ENCODE peak calls at places on chromosomes 4 and X, in six cellular contexts. One of them, this sample, is unnamed.

GRCh38 chrX:111353810-111354209 is 58.2 kb downstream of the DCX start:
- DNase-seq in HFF-Myc: no peak
- DNase-seq in left lung: no peak
- DNase-seq in astrocyte: peak; percentile 74
- DNase-seq in H9: no peak
- DNase-seq in neural crest cell: no peak
- DNase-seq in this sample: no peak

GRCh38 chr4:87375719-87376291 is 15.2 kb downstream of the HSD17B11 start:
- DNase-seq in neural crest cell: no peak
- DNase-seq in left lung: no peak
- DNase-seq in H9: no peak
- DNase-seq in HFF-Myc: peak; percentile 54
- DNase-seq in astrocyte: peak; percentile 71
- DNase-seq in this sample: no peak

GRCh38 chr4:172962564-172963353 is 205.9 kb upstream of the GALNT7 start:
- DNase-seq in HFF-Myc: peak; percentile 85
- DNase-seq in neural crest cell: no peak
- DNase-seq in left lung: peak; percentile 46
- DNase-seq in astrocyte: peak; percentile 96
- DNase-seq in H9: no peak
- DNase-seq in this sample: no peak

GRCh38 chr4:76011700-76012387 is 4.5 kb upstream of the CXCL9 start:
- DNase-seq in HFF-Myc: peak; percentile 59
- DNase-seq in H9: peak; percentile 44
- DNase-seq in neural crest cell: no peak
- DNase-seq in astrocyte: peak; percentile 46
- DNase-seq in left lung: no peak
- DNase-seq in this sample: no peak

GRCh38 chr4:15654556-15655222 is 468 bp downstream of the FBXL5 start:
- DNase-seq in left lung: peak; percentile 74
- DNase-seq in astrocyte: peak; percentile 22
- DNase-seq in neural crest cell: peak; percentile 40
- DNase-seq in HFF-Myc: no peak
- DNase-seq in H9: peak; percentile 51
- DNase-seq in this sample: peak; percentile 49

GRCh38 chr4:177557416-177557815 is 115.2 kb upstream of the AGA start:
- DNase-seq in HFF-Myc: no peak
- DNase-seq in astrocyte: no peak
- DNase-seq in left lung: no peak
- DNase-seq in neural crest cell: no peak
- DNase-seq in H9: no peak
- DNase-seq in this sample: no peak

GRCh38 chr4:1604706-1605205 is 79.4 kb downstream of the FAM53A start:
- DNase-seq in left lung: no peak
- DNase-seq in H9: no peak
- DNase-seq in neural crest cell: no peak
- DNase-seq in HFF-Myc: no peak
- DNase-seq in astrocyte: no peak
- DNase-seq in this sample: no peak

GRCh38 chr4:175373031-175373430 is 439.0 kb downstream of the GPM6A start:
- DNase-seq in H9: no peak
- DNase-seq in astrocyte: peak; percentile 2
- DNase-seq in left lung: no peak
- DNase-seq in neural crest cell: no peak
- DNase-seq in HFF-Myc: no peak
- DNase-seq in this sample: no peak

GRCh38 chrX:103789004-103789403 is 12.4 kb downstream of the PLP1 start:
- DNase-seq in astrocyte: no peak
- DNase-seq in HFF-Myc: no peak
- DNase-seq in left lung: no peak
- DNase-seq in neural crest cell: no peak
- DNase-seq in H9: no peak
- DNase-seq in this sample: no peak

GRCh38 chr4:3340703-3341088 is 47.9 kb downstream of the RGS12 start:
- DNase-seq in neural crest cell: no peak
- DNase-seq in astrocyte: no peak
- DNase-seq in HFF-Myc: no peak
- DNase-seq in H9: no peak
- DNase-seq in left lung: peak; percentile 86
- DNase-seq in this sample: no peak

GRCh38 chr4:88178633-88179231 is 20.3 kb upstream of the ABCG2 start:
- DNase-seq in astrocyte: no peak
- DNase-seq in H9: no peak
- DNase-seq in neural crest cell: no peak
- DNase-seq in HFF-Myc: no peak
- DNase-seq in left lung: no peak
- DNase-seq in this sample: no peak

GRCh38 chrX:54248309-54248708 is 65.3 kb upstream of the FAM120C start:
- DNase-seq in astrocyte: peak; percentile 34
- DNase-seq in left lung: no peak
- DNase-seq in H9: no peak
- DNase-seq in neural crest cell: no peak
- DNase-seq in HFF-Myc: no peak
- DNase-seq in this sample: no peak

GRCh38 chr4:78058591-78059523 is 1.7 kb downstream of the FRAS1 start:
- DNase-seq in left lung: peak; percentile 55
- DNase-seq in astrocyte: peak; percentile 15
- DNase-seq in neural crest cell: peak; percentile 44
- DNase-seq in H9: peak; percentile 72
- DNase-seq in HFF-Myc: peak; percentile 12
- DNase-seq in this sample: peak; percentile 66

GRCh38 chrX:39599339-39599738 is 498.4 kb downstream of the BCOR start:
- DNase-seq in H9: no peak
- DNase-seq in left lung: no peak
- DNase-seq in HFF-Myc: no peak
- DNase-seq in astrocyte: no peak
- DNase-seq in neural crest cell: no peak
- DNase-seq in this sample: no peak

GRCh38 chrX:46757593-46757992 is 1.3 kb downstream of the SLC9A7 start:
- DNase-seq in HFF-Myc: no peak
- DNase-seq in H9: no peak
- DNase-seq in neural crest cell: no peak
- DNase-seq in left lung: no peak
- DNase-seq in astrocyte: no peak
- DNase-seq in this sample: no peak

GRCh38 chrX:11663875-11664210 is 1.9 kb downstream of the ARHGAP6 start:
- DNase-seq in left lung: no peak
- DNase-seq in astrocyte: no peak
- DNase-seq in neural crest cell: no peak
- DNase-seq in H9: no peak
- DNase-seq in HFF-Myc: no peak
- DNase-seq in this sample: no peak

GRCh38 chr4:27357283-27357682 is 496.6 kb downstream of the STIM2 start:
- DNase-seq in neural crest cell: no peak
- DNase-seq in H9: no peak
- DNase-seq in astrocyte: no peak
- DNase-seq in left lung: no peak
- DNase-seq in HFF-Myc: no peak
- DNase-seq in this sample: no peak

GRCh38 chrX:21952624-21953023 is 12.1 kb downstream of the SMS start:
- DNase-seq in neural crest cell: no peak
- DNase-seq in H9: no peak
- DNase-seq in left lung: no peak
- DNase-seq in astrocyte: no peak
- DNase-seq in HFF-Myc: no peak
- DNase-seq in this sample: no peak

GRCh38 chr4:5823542-5824211 is 69.2 kb downstream of the CRMP1 start:
- DNase-seq in H9: no peak
- DNase-seq in HFF-Myc: no peak
- DNase-seq in astrocyte: no peak
- DNase-seq in left lung: no peak
- DNase-seq in neural crest cell: no peak
- DNase-seq in this sample: no peak

GRCh38 chr4:73945674-73946449 is 36.0 kb downstream of the PF4 start:
- DNase-seq in H9: no peak
- DNase-seq in left lung: peak; percentile 56
- DNase-seq in astrocyte: no peak
- DNase-seq in HFF-Myc: no peak
- DNase-seq in neural crest cell: no peak
- DNase-seq in this sample: no peak

GRCh38 chr4:159823743-159824142 is 720.9 kb downstream of the RAPGEF2 start:
- DNase-seq in H9: no peak
- DNase-seq in left lung: no peak
- DNase-seq in astrocyte: peak; percentile 74
- DNase-seq in neural crest cell: no peak
- DNase-seq in HFF-Myc: no peak
- DNase-seq in this sample: no peak

GRCh38 chr4:87679449-87680169 is 29.5 kb downstream of the DMP1 start:
- DNase-seq in neural crest cell: peak; percentile 69
- DNase-seq in left lung: no peak
- DNase-seq in H9: peak; percentile 62
- DNase-seq in HFF-Myc: peak; percentile 22
- DNase-seq in astrocyte: peak; percentile 39
- DNase-seq in this sample: peak; percentile 63

GRCh38 chr4:13968723-13969122 is 341.2 kb upstream of the BOD1L1 start:
- DNase-seq in left lung: no peak
- DNase-seq in HFF-Myc: no peak
- DNase-seq in neural crest cell: no peak
- DNase-seq in H9: no peak
- DNase-seq in astrocyte: peak; percentile 91
- DNase-seq in this sample: no peak

GRCh38 chr4:77493829-77494551 is 111.6 kb upstream of the CXCL13 start:
- DNase-seq in left lung: no peak
- DNase-seq in H9: no peak
- DNase-seq in HFF-Myc: no peak
- DNase-seq in neural crest cell: no peak
- DNase-seq in astrocyte: no peak
- DNase-seq in this sample: no peak

GRCh38 chrX:155048997-155049619 is 21.8 kb downstream of the CMC4 start:
- DNase-seq in astrocyte: no peak
- DNase-seq in H9: peak; percentile 74
- DNase-seq in left lung: no peak
- DNase-seq in HFF-Myc: no peak
- DNase-seq in neural crest cell: peak; percentile 44
- DNase-seq in this sample: peak; percentile 66

GRCh38 chrX:39773150-39773549 is 324.6 kb downstream of the BCOR start:
- DNase-seq in left lung: no peak
- DNase-seq in HFF-Myc: no peak
- DNase-seq in neural crest cell: no peak
- DNase-seq in astrocyte: no peak
- DNase-seq in H9: no peak
- DNase-seq in this sample: no peak

GRCh38 chrX:118156953-118157608 is 40.5 kb upstream of the KLHL13 start:
- DNase-seq in HFF-Myc: no peak
- DNase-seq in left lung: no peak
- DNase-seq in H9: no peak
- DNase-seq in astrocyte: no peak
- DNase-seq in neural crest cell: no peak
- DNase-seq in this sample: no peak

GRCh38 chrX:49209434-49210251 is 9.7 kb upstream of the SYP start:
- DNase-seq in H9: peak; percentile 73
- DNase-seq in HFF-Myc: no peak
- DNase-seq in neural crest cell: no peak
- DNase-seq in left lung: no peak
- DNase-seq in astrocyte: no peak
- DNase-seq in this sample: no peak

GRCh38 chrX:26664919-26665318 is 448.9 kb downstream of the MAGEB5 start:
- DNase-seq in HFF-Myc: no peak
- DNase-seq in left lung: no peak
- DNase-seq in astrocyte: no peak
- DNase-seq in neural crest cell: no peak
- DNase-seq in H9: no peak
- DNase-seq in this sample: no peak
- TF ChIP-seq CTCF in HFF-Myc: no peak
- TF ChIP-seq CTCF in left lung: no peak
- TF ChIP-seq CTCF in astrocyte: no peak
- TF ChIP-seq CTCF in neural crest cell: peak; percentile 24
- TF ChIP-seq CTCF in H9: peak; percentile 46
- TF ChIP-seq CTCF in this sample: no peak

GRCh38 chr4:107044170-107044569 is 8.1 kb upstream of the DKK2 start:
- DNase-seq in left lung: no peak
- DNase-seq in neural crest cell: no peak
- DNase-seq in H9: no peak
- DNase-seq in HFF-Myc: no peak
- DNase-seq in astrocyte: no peak
- DNase-seq in this sample: peak; percentile 7
- TF ChIP-seq CTCF in left lung: no peak
- TF ChIP-seq CTCF in neural crest cell: peak; percentile 49
- TF ChIP-seq CTCF in H9: peak; percentile 59
- TF ChIP-seq CTCF in HFF-Myc: peak; percentile 16
- TF ChIP-seq CTCF in astrocyte: no peak
- TF ChIP-seq CTCF in this sample: peak; percentile 46

DNA sequence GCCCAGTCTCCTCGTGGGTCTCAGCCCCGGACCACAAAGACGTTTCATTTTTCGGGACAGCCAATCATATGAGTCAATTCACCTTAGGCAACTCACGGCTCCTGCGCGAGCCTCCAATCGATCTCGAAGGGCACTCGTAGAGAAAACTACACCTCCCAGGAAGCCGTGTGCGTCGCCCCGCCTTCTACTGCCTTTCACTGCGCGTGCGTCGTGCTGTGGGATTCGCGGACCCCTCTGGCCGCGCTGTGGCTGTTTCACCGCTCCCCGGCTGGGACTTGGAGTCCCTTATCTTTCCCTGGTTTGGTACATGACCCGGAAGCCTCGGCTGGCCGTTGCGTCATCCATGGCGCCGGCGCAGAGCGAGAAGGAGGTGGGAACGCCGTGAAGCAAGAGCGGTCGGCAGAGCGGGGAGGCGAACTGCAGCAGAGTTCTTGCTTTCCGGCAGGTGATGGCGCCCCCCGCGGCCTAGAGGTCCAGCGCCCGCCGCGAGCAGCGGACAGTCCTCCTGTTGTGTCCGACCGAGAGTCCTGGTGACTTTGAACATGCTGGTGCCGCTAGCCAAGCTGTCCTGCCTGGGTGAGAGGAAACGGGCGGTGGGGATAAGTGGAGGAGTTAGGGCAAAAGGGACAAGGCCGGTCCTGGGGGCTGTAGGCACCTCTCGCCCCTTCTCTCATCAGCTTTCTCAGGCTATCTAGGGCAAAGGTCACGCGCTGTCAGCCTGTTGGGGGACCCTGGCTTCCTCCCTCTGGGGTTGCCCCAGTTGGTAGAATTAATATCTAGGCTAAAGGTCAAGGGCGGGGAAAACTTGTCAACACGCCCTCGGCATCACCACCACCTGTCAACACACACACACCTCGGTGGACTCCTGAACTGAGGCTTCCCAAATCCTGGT is at the start of gene ETFDH:
- DNase-seq in HFF-Myc: peak; percentile 97
- DNase-seq in astrocyte: peak; percentile 98
- DNase-seq in left lung: peak; percentile 99
- DNase-seq in neural crest cell: peak; percentile 93
- DNase-seq in H9: peak; percentile 99
- DNase-seq in this sample: peak; percentile 97
- TF ChIP-seq CTCF in HFF-Myc: peak; percentile 60
- TF ChIP-seq CTCF in astrocyte: peak; percentile 35
- TF ChIP-seq CTCF in left lung: peak; percentile 62
- TF ChIP-seq CTCF in neural crest cell: peak; percentile 72
- TF ChIP-seq CTCF in H9: peak; percentile 61
- TF ChIP-seq CTCF in this sample: peak; percentile 51

DNA sequence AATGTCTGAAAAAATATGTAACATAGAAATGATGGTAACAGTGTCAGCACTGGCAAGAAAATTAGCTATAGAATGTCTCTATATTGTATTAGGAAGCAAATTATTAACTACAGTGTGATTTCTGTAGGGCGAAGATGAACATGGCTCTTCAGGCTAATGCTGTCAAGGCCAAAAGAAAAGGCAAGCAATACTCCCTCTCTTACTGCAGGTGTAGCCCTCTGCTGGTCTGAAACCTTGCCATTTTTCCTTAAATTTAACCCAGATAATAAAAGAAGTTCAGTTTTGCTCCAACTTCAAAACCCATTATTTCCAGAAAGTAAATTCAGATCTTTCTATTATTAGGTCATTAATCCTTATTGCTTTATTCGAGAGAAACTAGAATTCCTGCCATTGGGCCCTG is 215.9 kb downstream of the LRBA start:
- DNase-seq in HFF-Myc: no peak
- DNase-seq in neural crest cell: no peak
- DNase-seq in H9: no peak
- DNase-seq in left lung: no peak
- DNase-seq in astrocyte: no peak
- DNase-seq in this sample: no peak
- TF ChIP-seq CTCF in HFF-Myc: peak; percentile 14
- TF ChIP-seq CTCF in neural crest cell: peak; percentile 36
- TF ChIP-seq CTCF in H9: peak; percentile 63
- TF ChIP-seq CTCF in left lung: no peak
- TF ChIP-seq CTCF in astrocyte: peak; percentile 4
- TF ChIP-seq CTCF in this sample: no peak

This sample was measured in endothelial cell.